ENCODE peak calls at places on chromosome 11, in ten cellular contexts. Z is tibial nerve; B is pancreas; S is coronary artery; T is cardiac muscle cell; L is BJ; R is fibroblast of lung; H is CD4-positive, alpha-beta T cell; U is AG04449; X is SK-N-SH. V is an unnamed sample.

GRCh38 chr11:1916986-1917522 is 2.4 kb upstream of the TNNT3 start:
- DNase-seq in U (no peak), Z (peak; percentile 11), X (no peak), R (no peak), B (peak; percentile 50), T (no peak), H (no peak), L (no peak), S (no peak), V (no peak)

GRCh38 chr11:93236741-93237675 is 39.2 kb upstream of the SLC36A4 start:
- DNase-seq in Z (no peak), B (no peak), X (peak; percentile 51), R (peak; percentile 38), H (no peak), L (no peak), U (no peak), T (peak; percentile 65), S (no peak), V (no peak)

GRCh38 chr11:121892131-121892681 is 223.8 kb downstream of the BLID start:
- DNase-seq in X (no peak), L (peak; percentile 85), R (peak; percentile 81), H (no peak), U (no peak), S (no peak), T (peak; percentile 12), B (no peak), Z (no peak), V (no peak)

GRCh38 chr11:63608353-63609345 is 5.6 kb downstream of the PLAAT3 start:
- DNase-seq in L (peak; percentile 9), B (no peak), X (no peak), R (peak; percentile 91), T (no peak), H (no peak), S (peak; percentile 31), U (no peak), Z (no peak), V (no peak)

GRCh38 chr11:89491141-89491690 is at the start of gene NOX4:
- DNase-seq in Z (peak; percentile 24), X (peak; percentile 91), U (no peak), B (peak; percentile 72), H (no peak), R (peak; percentile 81), L (no peak), T (peak; percentile 67), S (peak; percentile 77), V (no peak)

GRCh38 chr11:68397256-68397655 is 63.3 kb upstream of the PPP6R3 start:
- DNase-seq in L (no peak), T (no peak), H (no peak), S (no peak), B (peak; percentile 52), R (no peak), U (no peak), X (no peak), Z (no peak), V (no peak)

GRCh38 chr11:8699903-8700302 is 17.3 kb downstream of the RPL27A start:
- DNase-seq in L (no peak), X (no peak), S (no peak), T (no peak), H (no peak), Z (peak; percentile 38), B (no peak), U (no peak), R (peak; percentile 80), V (no peak)

GRCh38 chr11:45538363-45538762 is 127.1 kb downstream of the CHST1 start:
- DNase-seq in H (no peak), Z (no peak), B (no peak), S (no peak), X (no peak), U (no peak), L (no peak), R (no peak), T (no peak), V (no peak)

GRCh38 chr11:65454311-65454695 is 31.7 kb downstream of the NEAT1 start:
- DNase-seq in Z (no peak), R (peak; percentile 71), B (no peak), X (no peak), U (no peak), H (no peak), L (no peak), S (peak; percentile 76), T (no peak), V (no peak)

GRCh38 chr11:48034926-48035876 is 54.8 kb downstream of the PTPRJ start:
- DNase-seq in U (no peak), S (no peak), H (no peak), R (peak; percentile 59), Z (peak; percentile 72), B (no peak), L (no peak), T (no peak), X (no peak), V (no peak)

GRCh38 chr11:11663907-11664306 is 42.1 kb upstream of the GALNT18 start:
- DNase-seq in U (no peak), R (no peak), S (no peak), X (no peak), Z (no peak), H (no peak), T (peak; percentile 21), L (no peak), B (no peak), V (no peak)

GRCh38 chr11:11668293-11668692 is 46.5 kb upstream of the GALNT18 start:
- DNase-seq in L (no peak), Z (no peak), R (no peak), X (peak; percentile 13), B (no peak), U (no peak), S (no peak), H (no peak), T (no peak), V (no peak)

GRCh38 chr11:11669447-11669846 is 47.6 kb upstream of the GALNT18 start:
- DNase-seq in B (no peak), U (no peak), S (no peak), X (no peak), R (no peak), L (no peak), T (no peak), Z (no peak), H (no peak), V (no peak)

GRCh38 chr11:11668781-11669180 is 47.0 kb upstream of the GALNT18 start:
- DNase-seq in T (no peak), U (no peak), B (no peak), Z (no peak), X (no peak), S (no peak), L (no peak), H (no peak), R (no peak), V (no peak)

GRCh38 chr11:11667056-11667455 is 45.3 kb upstream of the GALNT18 start:
- DNase-seq in B (no peak), U (no peak), Z (no peak), T (no peak), S (no peak), X (no peak), L (no peak), R (no peak), H (no peak), V (no peak)
- TF ChIP-seq CTCF in B (no peak), U (no peak), Z (no peak), T (no peak), S (no peak), X (no peak), L (peak; percentile 9), R (no peak), H (no peak), V (no peak)

DNA sequence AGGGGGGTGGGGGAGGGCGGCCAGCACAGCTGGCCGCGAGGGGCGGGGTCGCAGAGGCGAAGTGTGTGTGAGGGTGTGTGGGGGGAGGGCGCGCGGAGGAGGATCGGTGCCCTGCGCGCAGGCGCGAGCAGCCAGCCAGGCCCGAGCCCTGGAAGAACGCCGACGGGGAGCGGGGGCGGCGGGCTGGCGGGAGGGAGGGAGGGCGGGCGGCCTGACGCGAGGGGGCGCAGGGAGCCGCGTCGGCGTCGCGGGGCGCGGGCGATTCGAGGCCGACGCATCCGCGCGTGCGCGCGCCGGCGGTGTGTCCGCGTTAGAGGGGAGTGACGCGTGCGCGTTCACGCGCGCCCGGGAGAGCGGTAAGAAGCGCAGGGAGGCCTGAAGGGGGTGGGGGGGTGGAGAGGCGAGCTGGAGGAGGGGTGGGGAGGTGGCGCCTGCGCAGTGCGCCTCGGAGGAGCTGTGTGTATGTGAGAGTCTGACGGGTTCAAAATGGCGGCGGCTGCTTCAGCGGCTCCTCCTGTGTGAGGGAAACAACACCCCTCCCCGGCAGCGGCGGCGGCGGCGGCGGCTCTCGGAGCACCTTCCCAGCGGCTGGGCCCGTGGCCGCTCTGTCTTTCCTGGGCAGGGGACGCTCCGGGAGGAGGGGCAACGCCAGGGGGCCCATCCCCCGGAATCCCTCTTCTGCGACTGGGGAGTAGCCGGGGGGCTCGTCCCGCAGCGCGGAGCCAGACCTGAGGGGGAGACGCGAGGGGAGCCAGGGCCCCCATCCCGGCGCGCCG is at the start of gene KDM2A:
- DNase-seq in T (peak; percentile 100), H (peak; percentile 100), Z (peak; percentile 97), X (peak; percentile 100), S (peak; percentile 99), U (peak; percentile 86), B (peak; percentile 100), L (peak; percentile 87), R (peak; percentile 98), V (peak; percentile 91)
- TF ChIP-seq CTCF in T (no peak), H (no peak), Z (peak; percentile 47), X (no peak), S (peak; percentile 28), U (no peak), B (no peak), L (no peak), R (no peak), V (peak; percentile 18)

GRCh38 chr11:71084306-71085012 is 167.9 kb downstream of the SHANK2 start:
- DNase-seq in T (no peak), B (no peak), L (no peak), R (no peak), X (no peak), Z (no peak), U (no peak), S (no peak), H (no peak), V (no peak)

GRCh38 chr11:71083105-71083504 is 169.3 kb downstream of the SHANK2 start:
- DNase-seq in S (no peak), X (no peak), U (no peak), R (no peak), T (no peak), H (no peak), L (no peak), Z (no peak), B (no peak), V (no peak)

GRCh38 chr11:71089571-71089970 is 162.8 kb downstream of the SHANK2 start:
- DNase-seq in S (no peak), Z (no peak), H (no peak), R (no peak), B (no peak), L (no peak), T (no peak), X (no peak), U (no peak), V (no peak)

GRCh38 chr11:71082454-71082853 is 169.9 kb downstream of the SHANK2 start:
- DNase-seq in U (no peak), S (no peak), X (no peak), H (no peak), Z (no peak), T (no peak), L (no peak), R (no peak), B (no peak), V (no peak)

GRCh38 chr11:71086687-71087258 is 165.6 kb downstream of the SHANK2 start:
- DNase-seq in L (no peak), S (no peak), B (no peak), H (no peak), X (peak; percentile 73), Z (no peak), U (no peak), T (peak; percentile 71), R (no peak), V (no peak)
- TF ChIP-seq CTCF in L (peak; percentile 56), S (no peak), B (peak; percentile 20), H (no peak), X (peak; percentile 9), Z (no peak), U (peak; percentile 46), T (peak; percentile 63), R (no peak), V (peak; percentile 32)

GRCh38 chr11:84780689-84781293 is 846.4 kb downstream of the DLG2 start:
- DNase-seq in X (no peak), Z (no peak), T (peak; percentile 53), B (no peak), R (peak; percentile 39), L (no peak), H (no peak), S (no peak), U (peak; percentile 12), V (no peak)
- TF ChIP-seq CTCF in X (peak; percentile 61), Z (peak; percentile 38), T (peak; percentile 33), B (no peak), R (peak; percentile 49), L (peak; percentile 59), H (no peak), S (no peak), U (peak; percentile 29), V (peak; percentile 76)